ENCODE peak calls at places on chromosomes 1 and 21, in ten cellular contexts. O is NCI-H524; Z is C1 segment of cervical spinal cord; Y is GM20000; I is breast epithelium; U is activated naive CD4-positive, alpha-beta T cell; S is HEK293T; A is cardiac muscle cell; G is HS-27A; E is HFFc6. V is an unnamed sample.

GRCh38 chr1:234610061-234610581 is at the start of gene IRF2BP2:
- DNase-seq in O (peak; percentile 84), Z (peak; percentile 83), Y (peak; percentile 94), I (peak; percentile 81), U (peak; percentile 62), S (peak; percentile 89), A (peak; percentile 91), G (no peak), E (peak; percentile 74), V (peak; percentile 89)

GRCh38 chr1:220233927-220234326 is 38.3 kb downstream of the RAB3GAP2 start:
- DNase-seq in O (no peak), Z (no peak), Y (no peak), I (no peak), U (no peak), S (no peak), A (no peak), G (no peak), E (no peak), V (no peak)

GRCh38 chr1:162944974-162945639 is 84.1 kb upstream of the CCDC190 start:
- DNase-seq in O (no peak), Z (no peak), Y (no peak), I (no peak), U (no peak), S (no peak), A (no peak), G (no peak), E (no peak), V (no peak)

GRCh38 chr1:192807968-192808587 is 761 bp upstream of the RGS2 start:
- DNase-seq in O (peak; percentile 52), Z (peak; percentile 69), Y (no peak), I (peak; percentile 25), U (no peak), S (peak; percentile 11), A (peak; percentile 74), G (no peak), E (peak; percentile 13), V (peak; percentile 8)

GRCh38 chr1:12134716-12135115 is 32.1 kb upstream of the TNFRSF1B start:
- DNase-seq in O (no peak), Z (no peak), Y (no peak), I (no peak), U (no peak), S (no peak), A (no peak), G (no peak), E (no peak), V (no peak)

GRCh38 chr1:57258616-57259330 is 165.1 kb downstream of the DAB1 start:
- DNase-seq in O (peak; percentile 78), Z (no peak), Y (no peak), I (no peak), U (no peak), S (no peak), A (no peak), G (no peak), E (no peak), V (no peak)

GRCh38 chr21:31273278-31273677 is 70.8 kb downstream of the TIAM1 start:
- DNase-seq in O (no peak), Z (no peak), Y (no peak), I (no peak), U (no peak), S (no peak), A (no peak), G (no peak), E (no peak), V (no peak)

GRCh38 chr1:53121319-53122172 is 20.9 kb downstream of the SLC1A7 start:
- DNase-seq in O (peak; percentile 97), Z (no peak), Y (no peak), I (peak; percentile 23), U (no peak), S (no peak), A (peak; percentile 77), G (no peak), E (no peak), V (no peak)

GRCh38 chr1:85577421-85578320 is 2.9 kb upstream of the CCN1 start:
- DNase-seq in O (peak; percentile 59), Z (no peak), Y (peak; percentile 45), I (peak; percentile 36), U (no peak), S (no peak), A (peak; percentile 89), G (no peak), E (no peak), V (peak; percentile 64)

GRCh38 chr1:15350151-15350550 is 59.5 kb upstream of the EFHD2 start:
- DNase-seq in O (no peak), Z (no peak), Y (no peak), I (no peak), U (no peak), S (no peak), A (no peak), G (no peak), E (no peak), V (no peak)

GRCh38 chr1:17741052-17741451 is 14.1 kb upstream of the ACTL8 start:
- DNase-seq in O (no peak), Z (no peak), Y (no peak), I (no peak), U (no peak), S (no peak), A (no peak), G (no peak), E (no peak), V (no peak)

GRCh38 chr1:214685906-214686305 is 82.9 kb downstream of the CENPF start:
- DNase-seq in O (no peak), Z (no peak), Y (no peak), I (no peak), U (no peak), S (no peak), A (peak; percentile 34), G (no peak), E (no peak), V (no peak)

GRCh38 chr1:58251415-58252073 is 295.0 kb downstream of the OMA1 start:
- DNase-seq in O (peak; percentile 16), Z (no peak), Y (peak; percentile 48), I (no peak), U (no peak), S (peak; percentile 70), A (peak; percentile 11), G (no peak), E (peak; percentile 13), V (no peak)

GRCh38 chr1:87940410-87940809 is 611.7 kb downstream of the LMO4 start:
- DNase-seq in O (no peak), Z (no peak), Y (no peak), I (no peak), U (no peak), S (no peak), A (no peak), G (no peak), E (no peak), V (no peak)

GRCh38 chr1:52913537-52913936 is 8.0 kb downstream of the ECHDC2 start:
- DNase-seq in O (peak; percentile 25), Z (no peak), Y (no peak), I (no peak), U (no peak), S (no peak), A (no peak), G (no peak), E (no peak), V (no peak)

GRCh38 chr21:15014220-15014619 is 50.6 kb downstream of the NRIP1 start:
- DNase-seq in O (peak; percentile 63), Z (no peak), Y (no peak), I (no peak), U (no peak), S (no peak), A (no peak), G (no peak), E (peak; percentile 18), V (no peak)

GRCh38 chr1:52032785-52033131 is 852 bp downstream of the KTI12 start:
- DNase-seq in O (peak; percentile 6), Z (no peak), Y (peak; percentile 55), I (peak; percentile 22), U (no peak), S (peak; percentile 28), A (peak; percentile 74), G (no peak), E (peak; percentile 49), V (peak; percentile 78)

GRCh38 chr21:35273331-35273730 is 224.2 kb upstream of the RUNX1 start:
- DNase-seq in O (no peak), Z (no peak), Y (no peak), I (no peak), U (no peak), S (no peak), A (no peak), G (no peak), E (no peak), V (no peak)

GRCh38 chr1:161374373-161374772 is 6.7 kb upstream of the CFAP126 start:
- DNase-seq in O (peak; percentile 14), Z (no peak), Y (peak; percentile 17), I (no peak), U (no peak), S (no peak), A (peak; percentile 46), G (no peak), E (no peak), V (peak; percentile 39)

GRCh38 chr1:209248649-209249279 is 334.8 kb upstream of the CAMK1G start:
- DNase-seq in O (peak; percentile 92), Z (peak; percentile 1), Y (peak; percentile 72), I (peak; percentile 52), U (peak; percentile 2), S (peak; percentile 72), A (peak; percentile 73), G (peak; percentile 24), E (peak; percentile 50), V (peak; percentile 16)

GRCh38 chr1:102105931-102106550 is 109.3 kb upstream of the OLFM3 start:
- DNase-seq in O (no peak), Z (no peak), Y (no peak), I (no peak), U (no peak), S (no peak), A (no peak), G (no peak), E (no peak), V (no peak)

GRCh38 chr1:223214272-223214807 is 71.3 kb upstream of the TLR5 start:
- DNase-seq in O (peak; percentile 99), Z (no peak), Y (no peak), I (no peak), U (no peak), S (no peak), A (no peak), G (no peak), E (no peak), V (no peak)

GRCh38 chr1:229714964-229715603 is 89.0 kb downstream of the URB2 start:
- DNase-seq in O (peak; percentile 36), Z (no peak), Y (no peak), I (peak; percentile 67), U (no peak), S (no peak), A (peak; percentile 15), G (peak; percentile 23), E (peak; percentile 27), V (no peak)

GRCh38 chr1:26277719-26278118 is 2.2 kb upstream of the SH3BGRL3 start:
- DNase-seq in O (peak; percentile 48), Z (no peak), Y (no peak), I (no peak), U (no peak), S (no peak), A (no peak), G (no peak), E (no peak), V (no peak)

GRCh38 chr21:41778974-41779600 is 12.2 kb upstream of the RIPK4 start:
- DNase-seq in O (peak; percentile 55), Z (no peak), Y (no peak), I (no peak), U (no peak), S (no peak), A (no peak), G (no peak), E (no peak), V (no peak)

GRCh38 chr1:200355815-200356214 is 54.0 kb downstream of the ZNF281 start:
- DNase-seq in O (no peak), Z (no peak), Y (peak; percentile 20), I (no peak), U (no peak), S (no peak), A (no peak), G (no peak), E (no peak), V (no peak)

GRCh38 chr1:221782461-221782860 is 40.6 kb upstream of the DUSP10 start:
- DNase-seq in O (no peak), Z (no peak), Y (no peak), I (no peak), U (no peak), S (no peak), A (no peak), G (no peak), E (peak; percentile 12), V (no peak)